ENCODE peak calls at places on chromosomes 16 and 17, in nine cellular contexts. V is activated effector memory CD4-positive, alpha-beta T cell treated with Interleukin-2 at 50 U/mL for 16 hours; G is NAMALWA; D is NCI-H82; M is activated T-cell treated with anti-CD3 and anti-CD28 coated beads, Interleukin-2, amount 50 U/mL, for 24 hours; E is PC-9; W is uterus; I is SW 1271; A is psoas muscle. O is an unnamed sample.

GRCh38 chr16:13414154-13414553 is 505.8 kb upstream of the ERCC4 start:
- DNase-seq in A (no peak), G (no peak), D (no peak), W (no peak), V (no peak), I (no peak), E (no peak), M (no peak), O (no peak)

GRCh38 chr16:566475-567361 is at the start of gene NHLRC4:
- DNase-seq in M (peak), E (no peak), I (peak), V (peak), D (peak), G (peak), W (peak), A (peak), O (no peak)

GRCh38 chr16:19167710-19168172 is 299 bp upstream of the SYT17 start:
- DNase-seq in D (peak), W (peak), E (peak), I (peak), V (no peak), G (no peak), A (peak), M (peak), O (no peak)

GRCh38 chr17:21505819-21506815 is 130.0 kb downstream of the KCNJ12 start:
- DNase-seq in V (no peak), D (no peak), E (no peak), W (no peak), M (no peak), A (no peak), I (no peak), G (no peak), O (no peak)

GRCh38 chr17:81373536-81374160 is 21.6 kb upstream of the BAHCC1 start:
- DNase-seq in I (no peak), D (no peak), W (no peak), V (no peak), A (no peak), M (no peak), E (no peak), G (no peak), O (no peak)

GRCh38 chr16:77211880-77212735 is 12.9 kb downstream of the SYCE1L start:
- DNase-seq in A (peak), G (peak), V (peak), I (peak), D (peak), W (peak), M (peak), E (no peak), O (no peak)

GRCh38 chr17:30380643-30381419 is 2.1 kb downstream of the CPD start:
- DNase-seq in V (no peak), W (no peak), G (no peak), D (no peak), M (no peak), A (no peak), E (no peak), I (no peak), O (no peak)

GRCh38 chr17:20010099-20010863 is 1.1 kb downstream of the SPECC1 start:
- DNase-seq in D (peak), M (no peak), W (peak), E (peak), I (peak), A (no peak), V (no peak), G (peak), O (peak)

GRCh38 chr17:72839086-72839728 is 253.3 kb downstream of the SLC39A11 start:
- DNase-seq in W (no peak), I (no peak), A (no peak), V (no peak), M (no peak), G (no peak), D (no peak), E (no peak), O (no peak)

GRCh38 chr17:50288306-50288705 is 14.0 kb downstream of the TMEM92 start:
- DNase-seq in I (no peak), G (no peak), V (no peak), D (peak), M (no peak), W (no peak), A (peak), E (no peak), O (no peak)

GRCh38 chr16:59195242-59195641 is 461.1 kb upstream of the GOT2 start:
- DNase-seq in I (no peak), D (no peak), M (no peak), V (no peak), W (no peak), E (no peak), G (no peak), A (no peak), O (no peak)

GRCh38 chr17:4206945-4207344 is 56.8 kb downstream of the ANKFY1 start:
- DNase-seq in E (no peak), M (no peak), G (peak), A (no peak), V (no peak), D (no peak), I (no peak), W (no peak), O (no peak)

GRCh38 chr16:84606081-84606875 is 11.6 kb downstream of the COTL1 start:
- DNase-seq in V (no peak), G (no peak), E (no peak), I (no peak), W (no peak), A (no peak), M (peak), D (no peak), O (no peak)

GRCh38 chr17:82684207-82684903 is 14.1 kb downstream of the RAB40B start:
- DNase-seq in W (no peak), V (no peak), M (no peak), D (no peak), I (no peak), G (no peak), E (no peak), A (peak), O (no peak)

GRCh38 chr17:17906418-17907215 is 65.6 kb downstream of the TOM1L2 start:
- DNase-seq in W (no peak), A (no peak), V (no peak), M (no peak), E (no peak), I (no peak), D (no peak), G (no peak), O (no peak)

GRCh38 chr17:5115673-5116651 is at the start of gene USP6:
- DNase-seq in G (no peak), A (no peak), E (no peak), V (no peak), M (peak), I (no peak), D (peak), W (no peak), O (no peak)

GRCh38 chr17:81285179-81285878 is 9.8 kb downstream of the SLC38A10 start:
- DNase-seq in D (no peak), G (no peak), A (peak), I (no peak), V (peak), W (peak), M (peak), E (no peak), O (no peak)

GRCh38 chr17:64615025-64615677 is 47.0 kb downstream of the SMURF2 start:
- DNase-seq in V (no peak), M (no peak), W (no peak), A (no peak), D (no peak), G (no peak), E (no peak), I (no peak), O (no peak)

GRCh38 chr16:53913082-53913870 is 209.3 kb downstream of the FTO start:
- DNase-seq in V (no peak), I (no peak), W (peak), M (no peak), D (no peak), A (no peak), G (no peak), E (no peak), O (no peak)

GRCh38 chr16:86217891-86218270 is 292.4 kb upstream of the FOXF1 start:
- DNase-seq in A (no peak), W (no peak), I (no peak), M (no peak), V (no peak), G (no peak), E (no peak), D (no peak), O (no peak)

GRCh38 chr17:4898351-4898750 is 985 bp upstream of the C17orf107 start:
- DNase-seq in V (no peak), M (no peak), D (no peak), E (no peak), G (no peak), A (peak), W (no peak), I (no peak), O (no peak)